ENCODE peak calls at places on chromosome 9, in four cellular contexts. B is mammary epithelial cell, U is OCI-LY7, Q is uterus. A is an unnamed sample. For H3K4me1, the result is how much of the 10 kb centered on the place peaks cover.

GRCh38 chr9:38641985-38642864 is 21.8 kb upstream of the ANKRD18A start:
- DNase-seq in U (no peak), Q (no peak), B (peak), A (peak)

GRCh38 chr9:98380065-98380681 is 124.7 kb upstream of the TBC1D2 start:
- DNase-seq in Q (no peak), U (peak), B (no peak), A (no peak)

GRCh38 chr9:92206490-92206889 is 87.0 kb downstream of the IARS1 start:
- DNase-seq in B (no peak), U (no peak), Q (no peak), A (no peak)

GRCh38 chr9:70802206-70802605 is 319.2 kb downstream of the TRPM3 start:
- DNase-seq in B (no peak), Q (no peak), U (no peak), A (no peak)

GRCh38 chr9:72156586-72156985 is 7.3 kb downstream of the GDA start:
- DNase-seq in U (no peak), B (no peak), Q (no peak), A (no peak)

GRCh38 chr9:104810421-104811339 is 46.8 kb downstream of the NIPSNAP3B start:
- DNase-seq in U (no peak), B (peak), Q (no peak), A (no peak)

GRCh38 chr9:112299514-112299913 is 33.9 kb downstream of the PTBP3 start:
- DNase-seq in Q (no peak), U (no peak), B (peak), A (no peak)

GRCh38 chr9:135379540-135380267 is 99.9 kb upstream of the PPP1R26 start:
- DNase-seq in Q (no peak), U (no peak), B (no peak), A (no peak)

GRCh38 chr9:136762915-136763648 is 1.2 kb downstream of the LCN15 start:
- DNase-seq in Q (peak), B (no peak), U (peak), A (no peak)

GRCh38 chr9:33329117-33329563 is 38.8 kb downstream of the NFX1 start:
- DNase-seq in B (peak), U (no peak), Q (peak), A (no peak)

GRCh38 chr9:124302921-124303320 is 45.2 kb downstream of the NEK6 start:
- DNase-seq in B (peak), U (no peak), Q (no peak), A (no peak)

GRCh38 chr9:112076814-112077213 is 98.3 kb downstream of the SUSD1 start:
- DNase-seq in Q (no peak), U (no peak), B (no peak), A (no peak)

GRCh38 chr9:21559402-21560280 is 77.5 kb upstream of the IFNE start:
- DNase-seq in B (peak), U (no peak), Q (no peak), A (peak)

GRCh38 chr9:127494304-127494702 is 43.0 kb downstream of the LRSAM1 start:
- DNase-seq in B (no peak), Q (no peak), U (no peak), A (no peak)

GRCh38 chr9:89353989-89354388 is 35.7 kb downstream of the SECISBP2 start:
- DNase-seq in Q (no peak), B (no peak), U (no peak), A (no peak)

GRCh38 chr9:18437315-18438200 is 36.4 kb upstream of the ADAMTSL1 start:
- DNase-seq in U (no peak), B (no peak), Q (peak), A (no peak)

DNA sequence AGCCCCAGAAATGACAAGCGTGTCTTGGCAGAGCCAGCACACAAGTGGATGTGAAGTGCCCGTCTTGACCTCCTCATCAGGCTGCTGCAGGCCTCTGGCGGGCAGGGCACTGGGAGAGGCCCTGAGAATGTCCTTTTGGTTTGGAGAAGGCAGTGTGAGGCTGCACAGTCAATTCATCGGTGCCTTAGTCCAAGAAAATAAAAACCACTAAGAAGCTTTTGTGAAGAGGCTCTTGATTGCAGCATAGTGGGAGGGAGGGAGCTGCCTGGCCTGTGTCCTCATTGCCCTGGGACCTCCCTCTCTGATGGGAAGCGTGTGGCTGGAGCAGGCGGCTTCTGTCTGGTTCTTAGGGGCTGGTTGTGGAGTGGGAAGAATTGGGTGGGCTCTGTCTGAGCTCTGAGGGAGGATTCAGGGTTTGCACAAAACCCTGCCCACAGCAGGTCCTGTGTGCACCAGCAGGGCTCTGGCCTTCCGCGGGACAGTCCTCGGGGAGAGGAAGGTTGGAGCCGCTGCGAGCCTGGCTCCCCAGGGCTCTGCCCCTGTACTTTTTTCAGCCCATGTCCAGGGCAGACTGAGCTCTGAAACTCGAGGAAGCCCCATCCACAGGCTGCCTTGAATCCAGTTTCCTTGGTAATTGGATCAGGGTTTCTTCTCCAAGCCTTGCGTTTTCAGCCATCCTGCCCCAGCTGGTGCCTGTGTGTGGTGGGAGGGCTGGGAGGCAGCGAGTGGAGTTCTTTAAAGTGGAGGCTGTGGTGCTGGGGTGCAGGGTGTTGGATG is 1.1 kb downstream of the HRCT1 start:
- DNase-seq in U (no peak), Q (peak), B (peak), A (no peak)
- H3K4me1 ChIP-seq in U (under half), Q (under half), B (half or more), A (half or more)

GRCh38 chr9:95024097-95024671 is 293.3 kb downstream of the FANCC start:
- DNase-seq in B (no peak), U (no peak), Q (no peak), A (no peak)

GRCh38 chr9:95017661-95018060 is 291.2 kb downstream of the AOPEP start:
- DNase-seq in Q (no peak), U (no peak), B (peak), A (no peak)

GRCh38 chr9:95023217-95024003 is 294.1 kb downstream of the FANCC start:
- DNase-seq in B (peak), U (no peak), Q (no peak), A (no peak)

GRCh38 chr9:95018099-95018927 is 291.8 kb downstream of the AOPEP start:
- DNase-seq in B (peak), Q (no peak), U (no peak), A (no peak)

DNA sequence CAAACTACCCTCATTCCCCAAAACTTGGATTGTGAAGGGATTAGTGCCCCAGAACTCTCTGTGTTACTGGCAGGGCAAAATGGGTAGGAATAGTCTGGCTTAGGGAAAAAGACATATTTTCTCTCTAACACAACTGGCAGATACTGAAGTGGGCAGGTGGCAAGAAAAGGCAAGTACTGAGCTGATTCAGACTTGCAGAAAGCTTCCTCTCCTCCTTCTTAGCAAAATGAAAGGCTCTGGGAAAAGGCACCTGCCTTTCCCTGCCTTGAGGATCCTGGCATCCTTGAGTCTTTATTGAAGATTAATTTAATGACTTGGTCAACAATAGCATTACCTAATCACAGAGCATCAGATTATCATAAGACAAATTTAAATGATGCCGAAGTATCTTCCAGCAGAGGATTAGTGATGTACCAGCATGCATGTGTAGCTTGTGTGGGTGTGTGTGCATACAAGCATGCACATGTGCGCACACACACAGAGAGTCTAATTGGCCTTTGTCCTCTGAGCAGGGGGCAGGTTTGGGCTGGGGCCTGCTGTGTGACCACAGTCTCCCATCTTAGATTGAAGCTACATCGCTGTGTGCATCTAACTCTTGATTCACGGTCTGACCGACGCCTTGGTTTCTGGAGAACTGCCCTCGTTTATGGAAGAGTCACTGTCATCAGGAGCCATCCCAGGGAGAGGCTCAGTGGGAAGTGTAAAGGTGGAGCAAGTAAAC is 294.8 kb downstream of the AOPEP start:
- DNase-seq in U (no peak), B (peak), Q (no peak), A (no peak)
- H3K4me1 ChIP-seq in U (under half), B (half or more), Q (under half), A (under half)

GRCh38 chr9:114395196-114395595 is 7.4 kb upstream of the AKNA start:
- DNase-seq in B (no peak), Q (peak), U (no peak), A (no peak)

GRCh38 chr9:114397219-114397847 is 9.6 kb upstream of the AKNA start:
- DNase-seq in B (no peak), U (no peak), Q (no peak), A (no peak)

GRCh38 chr9:114394523-114395193 is 6.9 kb upstream of the AKNA start:
- DNase-seq in B (no peak), U (no peak), Q (peak), A (no peak)

GRCh38 chr9:114396558-114397218 is 8.9 kb upstream of the AKNA start:
- DNase-seq in B (no peak), U (peak), Q (peak), A (no peak)

DNA sequence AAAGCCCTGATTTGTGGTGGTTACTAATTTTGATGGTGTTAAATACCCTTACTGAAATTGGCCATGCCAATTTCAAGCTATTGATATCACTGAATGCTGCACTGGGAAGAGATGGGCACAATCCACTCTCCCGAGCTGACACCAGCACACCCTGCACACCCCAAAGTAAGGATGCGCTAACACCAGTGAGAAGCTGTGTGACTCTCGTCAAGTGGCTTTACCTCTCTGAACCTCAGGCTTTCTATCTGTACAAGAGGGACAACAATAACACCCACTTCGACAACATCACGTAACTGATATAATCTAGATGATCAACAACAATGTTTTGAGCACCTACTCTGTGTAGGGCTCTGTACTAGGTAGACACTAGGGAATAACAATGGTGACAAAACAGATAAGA is 8.0 kb upstream of the AKNA start:
- DNase-seq in Q (no peak), B (no peak), U (no peak), A (no peak)
- H3K4me1 ChIP-seq in Q (under half), B (under half), U (half or more), A (half or more)

GRCh38 chr9:91006046-91006445 is 204.4 kb downstream of the SYK start:
- DNase-seq in U (no peak), B (peak), Q (no peak), A (no peak)
- H3K4me1 ChIP-seq in U (under half), B (under half), Q (under half), A (under half)

A was measured in CD4-positive, alpha-beta memory T cell.